ENCODE peak calls at places on chromosome 5, in nine cellular contexts. B is HCT116, X is upper lobe of left lung, H is lower leg skin, A is heart left ventricle, V is sigmoid colon, Q is IMR-90, S is stomach, Y is tibial nerve. W is an unnamed sample.

GRCh38 chr5:158174918-158175663 is 316.1 kb upstream of the CLINT1 start:
- DNase-seq in B (peak), X (no peak), H (peak), A (peak), V (peak), Q (peak), S (peak), Y (peak), W (no peak)

GRCh38 chr5:53261245-53261644 is 151.7 kb upstream of the MOCS2 start:
- DNase-seq in B (no peak), X (no peak), H (no peak), A (no peak), V (no peak), Q (peak), S (no peak), Y (no peak), W (no peak)

GRCh38 chr5:124806857-124807196 is 60.4 kb upstream of the ZNF608 start:
- DNase-seq in B (no peak), X (no peak), H (no peak), A (no peak), V (no peak), Q (no peak), S (no peak), Y (no peak), W (no peak)

GRCh38 chr5:150461231-150461630 is 11.7 kb upstream of the RPS14 start:
- DNase-seq in B (no peak), X (no peak), H (no peak), A (no peak), V (no peak), Q (no peak), S (no peak), Y (no peak), W (no peak)

GRCh38 chr5:58133631-58134296 is 326.1 kb downstream of the PLK2 start:
- DNase-seq in B (no peak), X (no peak), H (no peak), A (no peak), V (no peak), Q (peak), S (no peak), Y (no peak), W (no peak)

GRCh38 chr5:39452846-39453245 is 28.1 kb upstream of the DAB2 start:
- DNase-seq in B (no peak), X (no peak), H (no peak), A (no peak), V (no peak), Q (peak), S (no peak), Y (no peak), W (no peak)

GRCh38 chr5:36440300-36440699 is 138.6 kb upstream of the RANBP3L start:
- DNase-seq in B (no peak), X (no peak), H (no peak), A (no peak), V (no peak), Q (no peak), S (no peak), Y (no peak), W (no peak)

GRCh38 chr5:122081541-122081940 is 3.5 kb upstream of the LOX start:
- DNase-seq in B (no peak), X (no peak), H (no peak), A (no peak), V (no peak), Q (no peak), S (no peak), Y (no peak), W (no peak)

GRCh38 chr5:147963948-147964693 is 57.8 kb upstream of the C5orf46 start:
- DNase-seq in B (no peak), X (no peak), H (peak), A (peak), V (no peak), Q (no peak), S (no peak), Y (no peak), W (no peak)

GRCh38 chr5:51990241-51990640 is 607.0 kb downstream of the ISL1 start:
- DNase-seq in B (no peak), X (no peak), H (no peak), A (no peak), V (no peak), Q (no peak), S (no peak), Y (no peak), W (no peak)

GRCh38 chr5:61280205-61280604 is 51.9 kb upstream of the ZSWIM6 start:
- DNase-seq in B (peak), X (no peak), H (no peak), A (peak), V (no peak), Q (peak), S (no peak), Y (peak), W (no peak)

GRCh38 chr5:150642567-150642927 is 2.1 kb downstream of the SYNPO start:
- DNase-seq in B (peak), X (no peak), H (peak), A (peak), V (peak), Q (peak), S (peak), Y (peak), W (no peak)

DNA sequence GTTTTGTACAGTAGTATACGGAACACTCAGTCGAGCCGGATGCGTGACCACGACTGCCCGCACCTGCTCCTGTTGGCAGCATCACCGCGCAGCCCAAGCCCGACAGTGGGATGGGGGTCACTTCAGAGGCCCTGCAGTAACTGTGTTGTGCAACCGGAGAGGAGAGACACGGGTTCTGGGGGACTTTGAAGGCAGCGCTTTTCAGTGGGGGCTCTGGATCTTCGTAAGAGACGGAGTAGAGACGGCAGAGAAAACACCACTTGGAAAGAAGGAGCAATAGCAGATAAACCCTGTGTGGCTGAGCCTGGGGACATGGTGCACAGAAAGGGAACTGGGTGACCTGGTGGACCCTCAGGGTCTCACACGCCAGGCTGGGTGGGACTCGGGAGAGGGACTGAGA is 28.2 kb upstream of the LPCAT1 start:
- DNase-seq in B (no peak), X (no peak), H (no peak), A (no peak), V (peak), Q (no peak), S (no peak), Y (no peak), W (no peak)
- H3K4me3 ChIP-seq in B (no peak), X (no peak), H (no peak), A (no peak), V (no peak), Q (no peak), S (no peak), Y (no peak), W (peak)

GRCh38 chr5:23977996-23978395 is 470.6 kb downstream of the PRDM9 start:
- DNase-seq in B (no peak), X (no peak), H (no peak), A (no peak), V (no peak), Q (no peak), S (no peak), Y (no peak), W (no peak)
- TF ChIP-seq CTCF in B (peak), X (no peak), H (no peak), A (no peak), V (no peak), Q (no peak), S (no peak), Y (no peak), W (no peak)

DNA sequence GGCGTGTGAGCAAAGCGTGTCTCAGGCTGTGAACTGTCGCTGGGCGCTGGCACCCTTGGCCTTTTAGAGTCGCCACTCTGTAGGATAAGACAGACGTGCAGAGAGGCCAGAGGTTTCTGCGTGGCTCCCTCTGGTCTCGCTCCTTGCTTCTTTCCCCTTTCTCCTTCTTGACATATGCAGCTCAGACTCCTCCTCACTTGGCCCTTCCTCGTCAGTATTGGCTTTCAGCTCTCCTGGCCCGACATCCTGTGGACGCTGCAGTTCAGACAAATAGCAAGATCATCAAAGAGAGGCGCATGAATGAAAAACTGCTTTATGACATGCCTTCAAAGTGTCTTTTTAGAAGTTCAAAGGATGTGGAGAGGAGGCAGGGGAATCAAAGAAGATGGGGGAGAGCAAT is 116.8 kb upstream of the SPRY4 start:
- DNase-seq in B (peak), X (no peak), H (no peak), A (peak), V (peak), Q (peak), S (no peak), Y (no peak), W (no peak)
- TF ChIP-seq POLR2A in B (no peak), X (no peak), H (no peak), A (no peak), V (no peak), Q (no peak), S (no peak), Y (no peak), W (no peak)

GRCh38 chr5:1885777-1886633 is 3.3 kb upstream of the IRX4 start:
- DNase-seq in B (no peak), X (no peak), H (no peak), A (no peak), V (no peak), Q (no peak), S (no peak), Y (no peak), W (no peak)
- H3K4me3 ChIP-seq in B (no peak), X (no peak), H (peak), A (peak), V (no peak), Q (no peak), S (no peak), Y (no peak), W (no peak)

GRCh38 chr5:28574616-28575015 is 1536.2 kb upstream of the CDH9 start:
- DNase-seq in B (no peak), X (no peak), H (no peak), A (no peak), V (no peak), Q (no peak), S (no peak), Y (no peak), W (no peak)

GRCh38 chr5:28575368-28575767 is 1537.0 kb upstream of the CDH9 start:
- DNase-seq in B (no peak), X (peak), H (no peak), A (no peak), V (no peak), Q (no peak), S (no peak), Y (no peak), W (no peak)

GRCh38 chr5:28580616-28581015 is 1542.2 kb upstream of the CDH9 start:
- DNase-seq in B (no peak), X (no peak), H (no peak), A (no peak), V (no peak), Q (no peak), S (no peak), Y (no peak), W (no peak)

DNA sequence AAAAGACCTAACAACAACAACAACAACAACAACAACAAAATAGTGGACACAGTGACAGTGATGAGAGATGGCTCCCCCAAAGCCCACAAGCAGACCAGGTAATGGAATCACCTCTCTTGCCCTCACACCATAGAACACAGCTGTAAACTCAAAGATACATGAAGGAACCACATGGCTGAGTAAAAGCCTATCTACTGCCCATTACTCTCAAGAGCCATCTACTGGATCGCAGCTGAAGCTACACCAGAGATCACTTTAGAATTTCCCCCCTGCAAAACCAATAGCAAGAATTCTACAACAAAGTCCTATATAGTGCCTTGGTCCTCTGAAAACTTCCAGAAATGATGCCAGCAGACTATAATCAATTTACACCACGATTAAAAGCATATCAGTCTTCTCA is 1537.6 kb upstream of the CDH9 start:
- DNase-seq in B (no peak), X (no peak), H (no peak), A (no peak), V (no peak), Q (no peak), S (no peak), Y (no peak), W (no peak)
- TF ChIP-seq CTCF in B (no peak), X (no peak), H (no peak), A (no peak), V (no peak), Q (no peak), S (no peak), Y (no peak), W (no peak)

GRCh38 chr5:42991477-42992034 is 48.6 kb downstream of the ANXA2R start:
- DNase-seq in B (no peak), X (no peak), H (no peak), A (no peak), V (no peak), Q (peak), S (no peak), Y (peak), W (no peak)

GRCh38 chr5:42992035-42992570 is 48.0 kb downstream of the ANXA2R start:
- DNase-seq in B (peak), X (peak), H (peak), A (peak), V (peak), Q (peak), S (peak), Y (peak), W (peak)

GRCh38 chr5:42993516-42994284 is 46.4 kb downstream of the ANXA2R start:
- DNase-seq in B (no peak), X (no peak), H (peak), A (peak), V (no peak), Q (peak), S (no peak), Y (peak), W (no peak)

GRCh38 chr5:42995152-42995751 is 44.9 kb downstream of the ANXA2R start:
- DNase-seq in B (no peak), X (no peak), H (no peak), A (no peak), V (no peak), Q (peak), S (no peak), Y (no peak), W (no peak)

GRCh38 chr5:42994285-42995151 is 45.6 kb downstream of the ANXA2R start:
- DNase-seq in B (peak), X (peak), H (peak), A (peak), V (peak), Q (peak), S (peak), Y (peak), W (no peak)
- TF ChIP-seq POLR2A in B (no peak), X (no peak), H (no peak), A (no peak), V (no peak), Q (no peak), S (no peak), Y (no peak), W (no peak)

GRCh38 chr5:138536665-138537315 is 6.2 kb downstream of the ETF1 start:
- DNase-seq in B (no peak), X (no peak), H (no peak), A (no peak), V (no peak), Q (no peak), S (no peak), Y (no peak), W (no peak)

GRCh38 chr5:138541511-138541910 is 1.5 kb downstream of the ETF1 start:
- DNase-seq in B (no peak), X (no peak), H (no peak), A (no peak), V (no peak), Q (no peak), S (no peak), Y (no peak), W (no peak)

GRCh38 chr5:138542120-138542955 is 698 bp downstream of the ETF1 start:
- DNase-seq in B (no peak), X (no peak), H (no peak), A (no peak), V (peak), Q (peak), S (peak), Y (no peak), W (no peak)

GRCh38 chr5:138538943-138539627 is 4.0 kb downstream of the ETF1 start:
- DNase-seq in B (no peak), X (no peak), H (no peak), A (no peak), V (no peak), Q (no peak), S (no peak), Y (no peak), W (no peak)

GRCh38 chr5:138539791-138540190 is 3.2 kb downstream of the ETF1 start:
- DNase-seq in B (no peak), X (no peak), H (no peak), A (no peak), V (no peak), Q (no peak), S (no peak), Y (no peak), W (no peak)
- H3K4me3 ChIP-seq in B (no peak), X (no peak), H (no peak), A (no peak), V (no peak), Q (no peak), S (no peak), Y (no peak), W (no peak)

DNA sequence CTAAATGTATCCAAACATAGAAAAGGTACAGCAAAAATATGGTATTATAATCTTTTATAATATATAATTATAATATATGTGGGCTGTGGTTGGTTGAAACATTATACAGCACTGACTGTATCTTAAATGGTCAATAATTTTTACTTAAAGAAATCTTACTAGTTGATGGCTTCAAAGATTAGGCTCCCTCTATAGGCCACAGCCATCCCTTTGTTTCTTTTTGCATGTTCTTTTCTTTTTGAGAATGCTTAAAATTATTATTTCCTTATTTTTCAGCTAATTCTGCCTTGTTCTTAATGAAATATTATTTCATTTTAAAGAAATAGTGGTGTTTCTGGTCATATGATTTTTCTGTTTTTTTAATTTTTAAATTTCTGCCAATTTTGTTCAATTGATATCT is 128.5 kb downstream of the MAST4 start:
- DNase-seq in B (no peak), X (no peak), H (no peak), A (no peak), V (no peak), Q (no peak), S (no peak), Y (no peak), W (no peak)
- TF ChIP-seq CTCF in B (peak), X (no peak), H (no peak), A (no peak), V (no peak), Q (peak), S (no peak), Y (no peak), W (no peak)

GRCh38 chr5:43603535-43604363 is 769 bp downstream of the NNT start:
- DNase-seq in B (no peak), X (peak), H (peak), A (peak), V (peak), Q (peak), S (peak), Y (peak), W (peak)
- TF ChIP-seq POLR2A in B (no peak), X (no peak), H (no peak), A (peak), V (no peak), Q (no peak), S (no peak), Y (no peak), W (no peak)

DNA sequence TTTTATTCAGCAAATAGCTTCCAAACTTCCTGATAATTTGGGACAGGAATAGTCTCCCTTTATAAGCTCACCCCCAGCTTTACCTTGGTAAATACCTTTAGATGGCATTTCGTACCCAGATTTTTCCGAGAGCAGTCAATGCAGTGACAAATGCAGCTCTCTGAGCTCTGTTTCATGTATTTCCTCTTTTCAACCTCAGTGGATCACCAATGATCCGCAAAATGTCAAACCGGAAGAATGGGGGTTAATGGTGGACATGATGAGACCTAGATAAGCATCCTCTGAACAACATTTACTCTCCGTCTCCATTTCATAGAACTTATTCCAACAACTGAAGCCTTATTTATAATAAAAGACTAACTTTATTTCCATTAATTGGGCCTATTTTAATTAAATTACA is 227.3 kb downstream of the MCTP1 start:
- DNase-seq in B (no peak), X (no peak), H (no peak), A (no peak), V (no peak), Q (no peak), S (no peak), Y (no peak), W (no peak)
- H3K4me3 ChIP-seq in B (no peak), X (no peak), H (no peak), A (no peak), V (no peak), Q (no peak), S (no peak), Y (no peak), W (no peak)

W was measured in esophagus muscularis mucosa.